ENCODE peak calls at places on chromosome 16, in four cellular contexts. One of them, this sample, is unnamed. For H3K4me1 and H3K27me3, the result is how much of the 10 kb centered on the place peaks cover.

GRCh38 chr16:23293016-23293415 is 9.1 kb upstream of the SCNN1B start:
- DNase-seq in lung: no peak
- DNase-seq in cardiac muscle cell: no peak
- DNase-seq in upper lobe of right lung: no peak
- DNase-seq in this sample: no peak

GRCh38 chr16:84341533-84342295 is 26.6 kb upstream of the ATP2C2 start:
- DNase-seq in lung: no peak
- DNase-seq in cardiac muscle cell: no peak
- DNase-seq in upper lobe of right lung: peak
- DNase-seq in this sample: no peak

GRCh38 chr16:3283525-3284447 is 495 bp downstream of the ZNF263 start:
- DNase-seq in lung: peak
- DNase-seq in cardiac muscle cell: no peak
- DNase-seq in upper lobe of right lung: no peak
- DNase-seq in this sample: peak

GRCh38 chr16:3256876-3257465 is 538 bp upstream of the MEFV start:
- DNase-seq in lung: no peak
- DNase-seq in cardiac muscle cell: no peak
- DNase-seq in upper lobe of right lung: no peak
- DNase-seq in this sample: no peak

GRCh38 chr16:50558913-50559312 is 10.7 kb downstream of the NKD1 start:
- DNase-seq in lung: no peak
- DNase-seq in cardiac muscle cell: no peak
- DNase-seq in upper lobe of right lung: no peak
- DNase-seq in this sample: no peak

GRCh38 chr16:12319464-12320030 is 343.0 kb downstream of the SNX29 start:
- DNase-seq in lung: no peak
- DNase-seq in cardiac muscle cell: peak
- DNase-seq in upper lobe of right lung: no peak
- DNase-seq in this sample: no peak

GRCh38 chr16:69706256-69706974 is 19.9 kb downstream of the NQO1 start:
- DNase-seq in lung: no peak
- DNase-seq in cardiac muscle cell: no peak
- DNase-seq in upper lobe of right lung: no peak
- DNase-seq in this sample: no peak

GRCh38 chr16:89052824-89053724 is 40.6 kb upstream of the ACSF3 start:
- DNase-seq in lung: no peak
- DNase-seq in cardiac muscle cell: no peak
- DNase-seq in upper lobe of right lung: no peak
- DNase-seq in this sample: no peak

GRCh38 chr16:50559804-50560514 is 11.8 kb downstream of the NKD1 start:
- DNase-seq in lung: no peak
- DNase-seq in cardiac muscle cell: no peak
- DNase-seq in upper lobe of right lung: no peak
- DNase-seq in this sample: no peak

GRCh38 chr16:50103764-50104163 is 38.0 kb downstream of the HEATR3 start:
- DNase-seq in lung: no peak
- DNase-seq in cardiac muscle cell: no peak
- DNase-seq in upper lobe of right lung: no peak
- DNase-seq in this sample: no peak

GRCh38 chr16:51849715-51850114 is 697.2 kb downstream of the TOX3 start:
- DNase-seq in lung: no peak
- DNase-seq in cardiac muscle cell: no peak
- DNase-seq in upper lobe of right lung: no peak
- DNase-seq in this sample: no peak

GRCh38 chr16:14579266-14579665 is 50.8 kb downstream of the PARN start:
- DNase-seq in lung: no peak
- DNase-seq in cardiac muscle cell: no peak
- DNase-seq in upper lobe of right lung: no peak
- DNase-seq in this sample: no peak

GRCh38 chr16:56936491-56936890 is 4.5 kb downstream of the HERPUD1 start:
- DNase-seq in lung: no peak
- DNase-seq in cardiac muscle cell: no peak
- DNase-seq in upper lobe of right lung: no peak
- DNase-seq in this sample: no peak

GRCh38 chr16:83040174-83040573 is 413.4 kb downstream of the CDH13 start:
- DNase-seq in lung: no peak
- DNase-seq in cardiac muscle cell: no peak
- DNase-seq in upper lobe of right lung: no peak
- DNase-seq in this sample: no peak

DNA sequence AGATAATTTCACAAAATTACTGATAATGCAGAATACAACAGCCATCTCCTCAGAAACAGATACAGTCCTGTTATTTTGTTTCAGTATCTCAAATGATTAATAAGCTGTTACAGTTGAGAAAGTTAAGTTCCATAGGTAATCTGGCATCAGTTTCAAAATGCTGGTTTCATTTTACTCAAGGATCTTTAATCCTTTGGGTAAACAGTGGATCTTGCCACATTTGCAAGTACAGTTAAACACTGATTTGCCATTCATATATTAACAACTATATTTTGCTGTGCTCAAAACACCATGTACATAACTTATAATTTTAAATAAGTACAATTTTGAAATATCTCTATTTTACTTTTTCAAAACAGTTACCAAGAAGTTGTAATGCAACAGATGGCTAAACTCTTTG is 31.2 kb downstream of the RPGRIP1L start:
- DNase-seq in lung: no peak
- DNase-seq in cardiac muscle cell: no peak
- DNase-seq in upper lobe of right lung: no peak
- DNase-seq in this sample: no peak
- H3K4me1 ChIP-seq in lung: under half
- H3K4me1 ChIP-seq in cardiac muscle cell: under half
- H3K4me1 ChIP-seq in upper lobe of right lung: under half
- H3K4me1 ChIP-seq in this sample: under half

GRCh38 chr16:275041-275621 is 613 bp downstream of the RGS11 start:
- DNase-seq in lung: no peak
- DNase-seq in cardiac muscle cell: peak
- DNase-seq in upper lobe of right lung: peak
- DNase-seq in this sample: no peak
- TF ChIP-seq CTCF in lung: no peak
- TF ChIP-seq CTCF in cardiac muscle cell: no peak
- TF ChIP-seq CTCF in upper lobe of right lung: no peak
- TF ChIP-seq CTCF in this sample: no peak

GRCh38 chr16:58462089-58462488 is 37.9 kb upstream of the NDRG4 start:
- DNase-seq in lung: no peak
- DNase-seq in cardiac muscle cell: peak
- DNase-seq in upper lobe of right lung: no peak
- DNase-seq in this sample: no peak

GRCh38 chr16:58461056-58461455 is 38.9 kb upstream of the NDRG4 start:
- DNase-seq in lung: no peak
- DNase-seq in cardiac muscle cell: peak
- DNase-seq in upper lobe of right lung: no peak
- DNase-seq in this sample: no peak

GRCh38 chr16:58462997-58463891 is 36.7 kb upstream of the NDRG4 start:
- DNase-seq in lung: no peak
- DNase-seq in cardiac muscle cell: peak
- DNase-seq in upper lobe of right lung: no peak
- DNase-seq in this sample: no peak

GRCh38 chr16:58461640-58462039 is 38.3 kb upstream of the NDRG4 start:
- DNase-seq in lung: no peak
- DNase-seq in cardiac muscle cell: no peak
- DNase-seq in upper lobe of right lung: no peak
- DNase-seq in this sample: no peak

GRCh38 chr16:58462499-58462996 is 37.4 kb upstream of the NDRG4 start:
- DNase-seq in lung: no peak
- DNase-seq in cardiac muscle cell: no peak
- DNase-seq in upper lobe of right lung: no peak
- DNase-seq in this sample: no peak
- H3K27me3 ChIP-seq in lung: under half
- H3K27me3 ChIP-seq in cardiac muscle cell: under half
- H3K27me3 ChIP-seq in upper lobe of right lung: half or more
- H3K27me3 ChIP-seq in this sample: half or more

GRCh38 chr16:67245189-67245585 is 2.1 kb downstream of the FHOD1 start:
- DNase-seq in lung: no peak
- DNase-seq in cardiac muscle cell: no peak
- DNase-seq in upper lobe of right lung: no peak
- DNase-seq in this sample: peak
- H3K4me1 ChIP-seq in lung: under half
- H3K4me1 ChIP-seq in cardiac muscle cell: under half
- H3K4me1 ChIP-seq in upper lobe of right lung: half or more
- H3K4me1 ChIP-seq in this sample: under half

GRCh38 chr16:72995151-72995881 is 52.6 kb downstream of the ZFHX3 start:
- DNase-seq in lung: no peak
- DNase-seq in cardiac muscle cell: no peak
- DNase-seq in upper lobe of right lung: no peak
- DNase-seq in this sample: no peak
- TF ChIP-seq CTCF in lung: no peak
- TF ChIP-seq CTCF in cardiac muscle cell: peak
- TF ChIP-seq CTCF in upper lobe of right lung: peak
- TF ChIP-seq CTCF in this sample: no peak

DNA sequence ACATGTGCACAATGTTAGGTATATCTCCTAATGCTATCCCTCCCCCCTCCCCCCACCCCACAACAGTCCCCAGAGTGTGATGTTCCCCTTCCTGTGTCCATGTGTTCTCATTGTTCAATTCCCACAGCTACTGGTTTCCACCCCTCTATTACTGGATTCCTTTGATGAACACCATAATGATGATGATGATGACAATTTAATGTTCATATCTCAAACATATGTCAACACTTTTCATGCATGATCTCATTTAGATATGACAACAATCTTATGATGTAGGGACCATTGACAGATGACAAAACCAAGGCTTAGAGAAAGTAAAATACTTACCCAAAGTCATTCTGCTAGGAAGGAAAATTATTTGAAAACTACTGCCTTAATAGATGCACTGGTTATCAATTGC is 97.6 kb downstream of the TMEM114 start:
- DNase-seq in lung: no peak
- DNase-seq in cardiac muscle cell: no peak
- DNase-seq in upper lobe of right lung: no peak
- DNase-seq in this sample: no peak
- H3K27me3 ChIP-seq in lung: under half
- H3K27me3 ChIP-seq in cardiac muscle cell: under half
- H3K27me3 ChIP-seq in upper lobe of right lung: under half
- H3K27me3 ChIP-seq in this sample: under half

DNA sequence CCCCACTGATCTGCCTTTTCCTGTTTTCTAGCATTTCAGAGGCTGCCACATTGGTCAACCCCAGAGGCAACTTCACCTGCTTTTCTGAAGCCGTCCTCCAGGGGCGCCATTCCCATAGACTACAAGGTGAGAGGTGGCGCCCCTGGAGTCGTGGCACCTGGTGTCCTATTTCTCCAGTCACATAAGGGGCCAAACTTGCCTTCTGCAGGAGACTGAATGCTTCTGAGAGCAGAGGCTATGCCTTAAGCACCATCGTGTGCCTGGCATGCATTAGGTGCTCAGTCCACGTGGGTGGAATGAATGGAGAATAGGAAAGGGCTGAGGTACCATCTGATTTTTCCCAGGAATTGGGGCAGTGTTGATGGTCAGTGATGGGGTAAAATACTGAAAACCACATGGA is 164.8 kb downstream of the HAPSTR1 start:
- DNase-seq in lung: no peak
- DNase-seq in cardiac muscle cell: peak
- DNase-seq in upper lobe of right lung: no peak
- DNase-seq in this sample: no peak
- H3K4me1 ChIP-seq in lung: under half
- H3K4me1 ChIP-seq in cardiac muscle cell: under half
- H3K4me1 ChIP-seq in upper lobe of right lung: under half
- H3K4me1 ChIP-seq in this sample: under half

GRCh38 chr16:85674828-85675227 is 13.9 kb downstream of the GINS2 start:
- DNase-seq in lung: no peak
- DNase-seq in cardiac muscle cell: no peak
- DNase-seq in upper lobe of right lung: no peak
- DNase-seq in this sample: no peak

GRCh38 chr16:85675528-85675927 is 13.2 kb downstream of the GINS2 start:
- DNase-seq in lung: no peak
- DNase-seq in cardiac muscle cell: no peak
- DNase-seq in upper lobe of right lung: no peak
- DNase-seq in this sample: no peak

GRCh38 chr16:85674418-85674755 is 14.4 kb downstream of the GINS2 start:
- DNase-seq in lung: no peak
- DNase-seq in cardiac muscle cell: no peak
- DNase-seq in upper lobe of right lung: no peak
- DNase-seq in this sample: no peak

GRCh38 chr16:85676466-85676865 is 12.3 kb downstream of the GINS2 start:
- DNase-seq in lung: no peak
- DNase-seq in cardiac muscle cell: no peak
- DNase-seq in upper lobe of right lung: no peak
- DNase-seq in this sample: no peak

GRCh38 chr16:85673529-85674417 is 15.0 kb downstream of the GINS2 start:
- DNase-seq in lung: peak
- DNase-seq in cardiac muscle cell: no peak
- DNase-seq in upper lobe of right lung: peak
- DNase-seq in this sample: no peak
- TF ChIP-seq CTCF in lung: no peak
- TF ChIP-seq CTCF in cardiac muscle cell: no peak
- TF ChIP-seq CTCF in upper lobe of right lung: no peak
- TF ChIP-seq CTCF in this sample: no peak